ENCODE peak calls at places on chromosomes 7 and 10, in four cellular contexts. S is mesenchymal stem cell, F is tibial nerve, O is H9. V is an unnamed sample. For H3K4me1, the result is how much of the 10 kb centered on the place peaks cover.

GRCh38 chr7:16810112-16810511 is 5.3 kb upstream of the AGR2 start:
- DNase-seq in S (no peak), F (no peak), O (no peak), V (no peak)

GRCh38 chr10:102299873-102300272 is 54.5 kb downstream of the GBF1 start:
- DNase-seq in F (no peak), S (peak), O (no peak), V (no peak)

GRCh38 chr7:87131806-87132205 is 20.4 kb upstream of the DMTF1 start:
- DNase-seq in S (no peak), O (no peak), F (no peak), V (no peak)

GRCh38 chr7:65509368-65510186 is 135.9 kb downstream of the ZNF92 start:
- DNase-seq in O (no peak), S (no peak), F (no peak), V (peak)

GRCh38 chr7:139777304-139777890 is 401 bp downstream of the HIPK2 start:
- DNase-seq in F (no peak), S (no peak), O (no peak), V (peak)

GRCh38 chr10:73840403-73841301 is 29.3 kb upstream of the NDST2 start:
- DNase-seq in O (no peak), S (no peak), F (no peak), V (no peak)

GRCh38 chr10:92662852-92663251 is 26.9 kb upstream of the HHEX start:
- DNase-seq in F (no peak), O (no peak), S (no peak), V (no peak)

GRCh38 chr7:12943781-12944180 is 256.3 kb downstream of the ARL4A start:
- DNase-seq in O (no peak), S (no peak), F (no peak), V (no peak)

GRCh38 chr10:32271617-32272016 is 75.3 kb downstream of the EPC1 start:
- DNase-seq in S (no peak), O (no peak), F (no peak), V (no peak)

GRCh38 chr10:96587255-96588059 is 645 bp upstream of the TM9SF3 start:
- DNase-seq in S (peak), O (no peak), F (peak), V (peak)

GRCh38 chr7:152869041-152869676 is 109.6 kb downstream of the ACTR3B start:
- DNase-seq in O (peak), F (no peak), S (no peak), V (no peak)

GRCh38 chr10:132708936-132709335 is 77.0 kb downstream of the NKX6-2 start:
- DNase-seq in O (peak), S (no peak), F (no peak), V (no peak)

GRCh38 chr7:45713669-45714520 is 139.7 kb downstream of the ADCY1 start:
- DNase-seq in S (no peak), O (peak), F (no peak), V (no peak)

DNA sequence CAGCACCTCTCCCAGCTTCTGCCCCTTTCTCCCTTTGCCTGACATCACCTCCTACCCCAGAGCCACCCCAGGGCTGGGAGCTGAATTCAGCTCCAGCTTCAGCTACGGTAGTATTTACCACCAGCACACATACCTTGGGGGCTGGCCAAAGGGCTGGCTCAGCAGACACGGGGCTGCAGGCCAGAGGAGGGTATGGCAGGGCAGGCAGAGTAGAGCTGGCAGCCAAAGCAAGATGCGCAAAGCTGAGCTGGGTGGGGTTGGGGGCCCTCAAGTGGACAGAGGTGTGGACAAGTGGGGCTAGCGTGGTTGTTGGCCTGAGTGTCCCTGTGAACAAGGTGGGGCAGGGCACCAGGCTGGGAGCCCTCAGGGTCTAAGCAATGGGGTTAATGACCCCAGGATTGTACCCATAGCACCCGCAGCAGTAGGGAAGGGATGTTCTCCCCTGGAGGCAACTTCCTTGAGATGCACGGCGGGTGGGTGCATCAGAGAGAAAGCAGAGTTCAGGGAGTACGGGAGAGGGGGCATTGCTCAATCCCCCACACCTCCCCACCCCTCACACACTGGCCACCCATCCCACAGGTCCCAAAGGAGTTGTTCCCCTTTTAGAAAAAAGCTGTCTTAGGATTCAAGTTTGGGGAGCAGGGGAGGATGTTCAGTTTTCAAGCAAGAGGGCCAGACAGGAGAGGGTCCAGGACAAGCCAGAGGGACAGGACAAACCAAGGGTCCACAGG is 8.0 kb downstream of the VSIR start:
- DNase-seq in F (no peak), S (no peak), O (no peak), V (no peak)
- H3K4me1 ChIP-seq in F (under half), S (under half), O (under half), V (half or more)

DNA sequence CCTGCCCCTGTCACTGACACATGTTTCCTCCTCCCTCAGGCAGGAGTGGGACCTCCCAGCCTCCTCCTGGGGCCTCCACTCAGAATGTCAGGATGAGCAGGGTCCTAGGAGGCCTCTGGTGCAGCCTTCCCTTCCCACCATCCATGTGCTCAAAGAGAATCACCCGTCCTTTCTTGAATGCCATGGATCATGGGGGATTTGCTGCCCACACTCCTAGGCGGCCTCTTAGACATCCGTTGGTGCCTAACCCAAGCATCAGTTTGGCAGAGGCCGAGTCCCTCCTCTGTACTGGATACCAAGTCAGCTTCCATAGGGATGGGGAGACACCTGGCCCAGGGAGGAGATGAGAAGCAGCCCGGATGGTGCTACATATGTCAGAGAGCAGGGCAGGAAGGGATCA is 7.0 kb downstream of the NOS3 start:
- DNase-seq in O (peak), S (no peak), F (no peak), V (no peak)
- H3K4me1 ChIP-seq in O (under half), S (under half), F (under half), V (under half)

DNA sequence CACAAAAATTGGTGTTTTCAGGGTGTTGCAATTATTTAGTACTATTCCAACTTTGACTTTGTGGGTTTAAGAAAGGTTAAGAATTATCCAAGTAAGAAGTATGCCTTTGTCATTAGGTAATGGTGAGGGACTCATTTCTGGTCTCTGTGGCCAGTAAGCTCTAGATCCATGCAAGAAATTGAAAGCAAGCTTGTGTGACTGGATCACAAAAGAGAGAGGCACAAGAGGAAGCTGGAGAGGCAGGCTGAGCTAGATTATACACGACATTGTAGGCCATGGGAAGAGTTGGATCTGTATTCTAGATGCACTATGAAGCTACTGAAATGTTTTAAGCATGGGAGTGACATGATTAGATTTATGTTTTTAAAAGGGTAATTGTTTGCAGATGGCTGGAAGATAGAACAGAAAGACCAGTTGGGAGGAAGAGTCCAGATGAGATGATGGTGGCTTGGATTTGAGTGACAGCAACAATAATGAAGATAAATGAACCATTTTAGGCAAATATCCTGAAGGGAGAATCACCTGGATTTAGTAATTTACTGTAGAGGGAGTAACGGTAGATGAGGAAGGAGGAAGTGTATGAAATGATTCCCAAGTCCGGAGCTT is 50.0 kb downstream of the CALD1 start:
- DNase-seq in S (no peak), F (no peak), O (no peak), V (no peak)
- H3K4me1 ChIP-seq in S (under half), F (under half), O (under half), V (under half)

GRCh38 chr7:133773601-133774000 is 353.5 kb upstream of the LRGUK start:
- DNase-seq in F (no peak), S (no peak), O (no peak), V (no peak)

GRCh38 chr7:133775201-133775600 is 351.9 kb upstream of the LRGUK start:
- DNase-seq in S (no peak), F (no peak), O (no peak), V (no peak)

GRCh38 chr7:133777701-133778100 is 349.4 kb upstream of the LRGUK start:
- DNase-seq in O (no peak), S (no peak), F (no peak), V (no peak)

GRCh38 chr7:133770863-133771492 is 356.2 kb upstream of the LRGUK start:
- DNase-seq in S (peak), F (no peak), O (no peak), V (no peak)

GRCh38 chr7:133771778-133772421 is 355.2 kb upstream of the LRGUK start:
- DNase-seq in S (no peak), O (no peak), F (no peak), V (no peak)
- H3K4me1 ChIP-seq in S (under half), O (under half), F (under half), V (under half)

DNA sequence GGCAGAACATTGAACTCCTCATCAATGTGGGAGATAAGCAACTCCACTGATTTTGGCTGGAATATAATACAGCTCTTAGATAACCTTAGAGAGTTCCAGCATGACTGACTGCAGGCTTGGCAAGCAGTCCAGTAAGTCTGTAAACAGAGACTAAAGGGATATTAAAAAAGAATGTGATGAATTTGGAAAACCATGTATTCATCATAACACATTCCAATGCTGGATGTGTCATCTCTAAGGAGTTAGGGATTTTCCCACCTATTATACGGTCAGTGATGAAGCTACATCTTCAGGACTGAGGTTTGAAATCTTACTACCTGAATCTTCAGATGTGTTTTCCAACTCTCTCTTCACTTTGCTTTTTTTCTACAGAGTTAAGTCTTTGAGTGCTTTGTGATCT is 678.5 kb downstream of the GRM8 start:
- DNase-seq in O (no peak), S (no peak), F (no peak), V (no peak)
- H3K4me1 ChIP-seq in O (under half), S (under half), F (under half), V (under half)

GRCh38 chr10:33273295-33274002 is 61.0 kb downstream of the NRP1 start:
- DNase-seq in F (peak), S (peak), O (peak), V (peak)
- H3K4me1 ChIP-seq in F (under half), S (under half), O (under half), V (half or more)

DNA sequence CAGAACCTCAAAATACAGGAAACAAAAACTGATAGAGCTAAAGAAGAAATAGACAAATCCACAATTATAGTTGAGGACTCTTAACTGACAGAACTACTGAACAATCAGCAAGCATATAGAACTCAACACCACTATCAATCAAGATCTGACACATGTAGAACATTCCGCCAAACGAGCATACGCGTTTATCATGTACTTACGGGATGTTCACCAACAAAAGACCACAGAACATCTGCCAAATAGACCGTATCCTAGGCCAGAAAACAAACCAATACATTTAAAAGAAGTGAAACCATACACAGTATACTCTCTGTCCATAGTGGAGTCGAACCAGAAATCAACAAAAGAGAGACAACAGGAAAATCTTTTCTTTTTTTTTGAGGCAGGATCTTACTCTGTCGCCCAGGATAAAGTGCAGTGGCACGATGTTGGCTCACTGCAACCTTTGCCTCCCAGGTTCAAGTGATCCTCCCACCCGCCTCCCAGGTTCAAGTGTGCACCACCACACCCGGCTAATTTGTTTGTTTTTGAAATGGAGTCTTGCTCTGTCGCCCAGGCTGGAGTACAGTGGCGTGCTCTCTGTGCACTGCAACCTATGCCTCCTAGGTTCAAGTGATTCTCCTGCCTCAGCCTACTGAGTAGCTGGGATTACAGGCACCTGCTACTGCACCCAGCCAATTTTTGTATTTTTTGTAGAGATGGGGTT is 5.1 kb downstream of the GNA12 start:
- DNase-seq in S (no peak), F (no peak), O (no peak), V (no peak)
- H3K4me1 ChIP-seq in S (under half), F (under half), O (under half), V (under half)

DNA sequence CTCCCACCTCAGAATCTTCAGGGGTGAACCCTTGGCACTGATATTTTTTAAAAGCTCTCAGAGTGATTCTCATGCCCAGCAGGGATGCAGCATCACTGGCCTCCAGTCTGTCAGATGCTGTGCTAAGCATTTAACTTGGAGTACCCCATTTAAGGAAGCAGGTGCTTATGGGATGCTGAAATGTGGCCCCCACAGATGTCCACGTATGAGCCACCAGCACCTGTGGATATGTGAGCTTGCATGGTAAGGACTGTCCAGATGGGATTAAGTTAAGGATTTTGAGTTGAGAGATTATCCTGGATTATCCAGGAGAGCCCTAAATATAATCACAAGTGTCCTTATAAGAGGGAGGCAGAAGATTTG is 17.7 kb downstream of the CHST3 start:
- DNase-seq in F (no peak), O (no peak), S (no peak), V (no peak)
- H3K4me1 ChIP-seq in F (under half), O (under half), S (under half), V (half or more)

V was measured in psoas muscle.